ENCODE peak calls at places on chromosome 17, in ten cellular contexts. F is CD8-positive, alpha-beta memory T cell; B is cardiac fibroblast; U is uterus; O is CD4-positive, alpha-beta memory T cell; N is Karpas-422; G is fibroblast of lung; Y is ovary; W is cardiac muscle cell; C is iPS DF 6.9. D is an unnamed sample.

GRCh38 chr17:57257911-57258885 is 1.9 kb downstream of the MSI2 start:
- DNase-seq in F (no peak), B (peak), U (no peak), O (no peak), N (peak), G (peak), Y (no peak), W (no peak), C (no peak), D (no peak)

GRCh38 chr17:3318336-3318735 is 20.2 kb upstream of the OR3A1 start:
- DNase-seq in F (no peak), B (no peak), U (no peak), O (no peak), N (no peak), G (no peak), Y (no peak), W (no peak), C (no peak), D (no peak)

GRCh38 chr17:76831316-76831715 is 36.9 kb upstream of the MGAT5B start:
- DNase-seq in F (no peak), B (no peak), U (no peak), O (no peak), N (no peak), G (no peak), Y (no peak), W (no peak), C (no peak), D (no peak)

GRCh38 chr17:27861979-27862378 is 31.2 kb downstream of the LYRM9 start:
- DNase-seq in F (no peak), B (no peak), U (no peak), O (no peak), N (no peak), G (no peak), Y (no peak), W (no peak), C (no peak), D (no peak)

GRCh38 chr17:60300949-60301348 is 91.0 kb downstream of the USP32 start:
- DNase-seq in F (no peak), B (no peak), U (no peak), O (no peak), N (no peak), G (peak), Y (no peak), W (no peak), C (no peak), D (no peak)

GRCh38 chr17:57629470-57629869 is 115.6 kb downstream of the CCDC182 start:
- DNase-seq in F (no peak), B (no peak), U (no peak), O (no peak), N (peak), G (no peak), Y (no peak), W (no peak), C (no peak), D (no peak)

GRCh38 chr17:80984749-80985148 is 6.9 kb upstream of the CHMP6 start:
- DNase-seq in F (no peak), B (peak), U (no peak), O (no peak), N (no peak), G (peak), Y (no peak), W (peak), C (peak), D (no peak)

GRCh38 chr17:33277436-33278100 is 15.5 kb downstream of the ASIC2 start:
- DNase-seq in F (no peak), B (no peak), U (no peak), O (no peak), N (no peak), G (no peak), Y (no peak), W (no peak), C (no peak), D (no peak)

GRCh38 chr17:17206913-17207368 is 808 bp upstream of the PLD6 start:
- DNase-seq in F (no peak), B (no peak), U (no peak), O (no peak), N (no peak), G (no peak), Y (no peak), W (no peak), C (no peak), D (no peak)

GRCh38 chr17:20302191-20302917 is 165.0 kb downstream of the LGALS9B start:
- DNase-seq in F (no peak), B (no peak), U (peak), O (no peak), N (no peak), G (no peak), Y (peak), W (no peak), C (no peak), D (no peak)

GRCh38 chr17:4304417-4305027 is 40.7 kb upstream of the ANKFY1 start:
- DNase-seq in F (peak), B (peak), U (peak), O (peak), N (peak), G (peak), Y (no peak), W (peak), C (no peak), D (no peak)

GRCh38 chr17:48835971-48836370 is 5.1 kb downstream of the CALCOCO2 start:
- DNase-seq in F (no peak), B (no peak), U (no peak), O (peak), N (peak), G (no peak), Y (no peak), W (no peak), C (no peak), D (no peak)

GRCh38 chr17:6941989-6942388 is 53.9 kb upstream of the ALOX12 start:
- DNase-seq in F (no peak), B (no peak), U (no peak), O (no peak), N (no peak), G (no peak), Y (no peak), W (no peak), C (no peak), D (no peak)

GRCh38 chr17:74345433-74346241 is 16.0 kb downstream of the BTBD17 start:
- DNase-seq in F (no peak), B (peak), U (no peak), O (no peak), N (no peak), G (no peak), Y (no peak), W (no peak), C (no peak), D (no peak)

GRCh38 chr17:17439971-17440843 is 36.6 kb upstream of the MED9 start:
- DNase-seq in F (peak), B (peak), U (peak), O (peak), N (peak), G (peak), Y (no peak), W (peak), C (peak), D (no peak)

GRCh38 chr17:80227666-80228065 is 7.4 kb downstream of the SLC26A11 start:
- DNase-seq in F (no peak), B (no peak), U (no peak), O (no peak), N (no peak), G (no peak), Y (no peak), W (no peak), C (no peak), D (no peak)

GRCh38 chr17:69809331-69809730 is 265.7 kb upstream of the KCNJ16 start:
- DNase-seq in F (no peak), B (no peak), U (no peak), O (no peak), N (no peak), G (no peak), Y (no peak), W (no peak), C (no peak), D (no peak)

GRCh38 chr17:67074781-67075180 is 30.4 kb downstream of the CACNG1 start:
- DNase-seq in F (no peak), B (no peak), U (no peak), O (no peak), N (no peak), G (no peak), Y (no peak), W (no peak), C (no peak), D (no peak)

GRCh38 chr17:32264823-32265191 is 825 bp upstream of the RHBDL3 start:
- DNase-seq in F (no peak), B (no peak), U (no peak), O (no peak), N (no peak), G (no peak), Y (no peak), W (no peak), C (no peak), D (no peak)
- H3K4me3 ChIP-seq in F (no peak), B (no peak), U (peak), O (no peak), N (no peak), G (no peak), Y (peak), W (no peak), C (peak), D (peak)

GRCh38 chr17:78724999-78725398 is 57.1 kb downstream of the CYTH1 start:
- DNase-seq in F (no peak), B (no peak), U (no peak), O (no peak), N (no peak), G (no peak), Y (no peak), W (no peak), C (no peak), D (no peak)
- H3K4me3 ChIP-seq in F (no peak), B (no peak), U (no peak), O (no peak), N (no peak), G (no peak), Y (no peak), W (no peak), C (no peak), D (no peak)

GRCh38 chr17:36937001-36937960 is at the start of gene LHX1:
- DNase-seq in F (no peak), B (no peak), U (no peak), O (no peak), N (no peak), G (no peak), Y (no peak), W (peak), C (no peak), D (no peak)

GRCh38 chr17:36938566-36939058 is 1.3 kb downstream of the LHX1 start:
- DNase-seq in F (no peak), B (no peak), U (no peak), O (no peak), N (no peak), G (no peak), Y (no peak), W (no peak), C (no peak), D (no peak)

GRCh38 chr17:36936455-36936934 is 780 bp upstream of the LHX1 start:
- DNase-seq in F (no peak), B (no peak), U (no peak), O (no peak), N (no peak), G (no peak), Y (no peak), W (peak), C (no peak), D (no peak)

GRCh38 chr17:36939059-36939943 is 2.0 kb downstream of the LHX1 start:
- DNase-seq in F (no peak), B (no peak), U (no peak), O (no peak), N (no peak), G (no peak), Y (no peak), W (no peak), C (no peak), D (no peak)

GRCh38 chr17:36937961-36938565 is 788 bp downstream of the LHX1 start:
- DNase-seq in F (no peak), B (peak), U (no peak), O (no peak), N (no peak), G (peak), Y (no peak), W (peak), C (no peak), D (no peak)
- H3K4me3 ChIP-seq in F (peak), B (peak), U (no peak), O (no peak), N (no peak), G (no peak), Y (no peak), W (peak), C (no peak), D (peak)

DNA sequence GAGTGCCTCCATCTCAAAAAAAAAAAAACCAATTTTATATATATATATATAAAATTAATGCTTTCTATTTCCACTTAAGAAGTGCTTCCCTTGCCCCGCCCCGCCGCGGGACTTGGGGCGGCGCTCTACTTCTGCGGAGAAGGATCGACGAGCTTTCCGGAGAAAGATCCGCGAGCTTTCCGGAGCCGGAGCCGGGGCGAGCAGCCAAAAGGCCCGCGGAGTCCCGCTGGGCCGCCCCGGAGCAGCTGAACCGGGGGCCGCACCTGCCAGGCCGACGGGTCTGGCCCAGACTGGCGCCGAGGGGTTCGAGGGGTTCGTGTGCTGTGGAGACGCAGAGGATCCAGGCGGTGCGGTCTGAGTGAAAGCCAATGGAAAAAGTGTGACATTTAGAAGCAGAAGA is 50.7 kb downstream of the TBC1D26 start:
- DNase-seq in F (no peak), B (peak), U (peak), O (peak), N (no peak), G (peak), Y (peak), W (no peak), C (no peak), D (no peak)
- H3K4me3 ChIP-seq in F (no peak), B (peak), U (peak), O (no peak), N (no peak), G (peak), Y (peak), W (no peak), C (no peak), D (peak)

GRCh38 chr17:29802256-29802655 is 127.8 kb downstream of the SSH2 start:
- DNase-seq in F (no peak), B (peak), U (no peak), O (no peak), N (no peak), G (no peak), Y (no peak), W (no peak), C (no peak), D (no peak)

DNA sequence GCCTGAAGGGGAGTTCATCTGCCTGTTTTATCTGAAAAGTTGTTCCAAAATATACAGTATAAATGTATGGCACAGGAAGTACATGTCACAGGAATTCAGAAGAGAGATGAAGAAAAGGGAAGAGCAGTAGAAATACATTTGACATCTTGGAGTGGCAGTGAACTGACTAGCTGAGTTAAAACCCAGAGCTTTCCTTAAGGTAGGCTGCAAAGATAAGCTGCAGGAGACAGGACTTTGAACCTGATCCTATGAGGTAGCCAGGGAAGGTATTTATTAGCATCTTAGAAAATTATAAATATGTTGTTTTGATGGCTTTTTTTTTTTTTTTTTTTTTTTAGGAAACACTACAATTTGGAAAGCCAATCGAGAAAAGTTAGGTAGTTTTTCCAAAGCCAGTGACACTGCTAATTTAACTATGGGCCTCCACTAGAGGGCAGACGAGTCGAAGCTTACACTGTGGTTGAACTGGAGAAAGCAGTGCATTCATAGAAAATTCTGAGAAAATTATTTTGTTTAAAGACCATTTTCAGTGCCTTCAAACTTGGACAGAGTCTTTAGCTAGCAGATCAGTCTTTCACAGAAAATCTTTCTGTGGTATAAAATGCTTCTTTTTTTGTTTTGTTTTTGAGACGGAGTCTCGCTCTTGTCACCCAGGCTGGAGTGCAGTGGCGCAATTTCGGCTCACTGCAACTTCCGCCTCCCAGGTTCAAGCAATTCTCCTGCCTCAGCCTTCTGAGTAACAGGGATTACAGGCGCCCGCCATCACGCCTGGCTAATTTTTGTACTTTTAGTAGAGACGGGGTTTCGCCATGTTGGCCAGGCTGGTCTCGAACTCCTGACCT is 122.3 kb downstream of the SSH2 start:
- DNase-seq in F (peak), B (peak), U (peak), O (peak), N (peak), G (peak), Y (peak), W (peak), C (peak), D (no peak)
- H3K4me3 ChIP-seq in F (no peak), B (no peak), U (no peak), O (no peak), N (no peak), G (no peak), Y (no peak), W (no peak), C (no peak), D (no peak)

GRCh38 chr17:40377832-40378231 is 13.3 kb upstream of the GJD3 start:
- DNase-seq in F (no peak), B (no peak), U (no peak), O (no peak), N (no peak), G (no peak), Y (no peak), W (no peak), C (no peak), D (no peak)

GRCh38 chr17:40378966-40379365 is 14.4 kb upstream of the GJD3 start:
- DNase-seq in F (no peak), B (no peak), U (no peak), O (no peak), N (no peak), G (no peak), Y (no peak), W (no peak), C (no peak), D (no peak)

DNA sequence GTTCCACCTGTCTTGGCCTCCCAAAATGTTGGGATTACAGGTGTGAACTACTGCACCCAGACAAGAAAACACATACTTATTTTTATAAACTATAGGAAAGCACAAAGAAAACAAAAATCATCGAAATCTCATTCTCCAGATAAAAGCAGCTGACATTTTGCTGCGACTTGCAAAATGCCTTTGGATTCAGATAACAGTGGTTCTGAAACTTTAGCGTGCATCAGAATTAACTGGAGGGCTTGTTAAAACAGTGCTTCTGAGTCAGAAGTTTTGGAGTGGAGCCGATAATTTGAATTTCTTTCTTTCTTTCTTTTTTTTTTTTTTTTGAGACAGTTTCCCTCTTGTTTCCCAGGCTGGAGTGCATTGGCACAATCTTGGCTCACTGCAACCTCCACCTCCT is 17.7 kb upstream of the GJD3 start:
- DNase-seq in F (no peak), B (peak), U (no peak), O (no peak), N (no peak), G (no peak), Y (no peak), W (no peak), C (no peak), D (no peak)
- H3K4me3 ChIP-seq in F (no peak), B (no peak), U (no peak), O (no peak), N (no peak), G (no peak), Y (no peak), W (no peak), C (no peak), D (no peak)

D was measured in thoracic aorta.